ENCODE peak calls at places on chromosomes 12 and 14, in four cellular contexts. T is colonic mucosa, V is neural crest cell, F is cardiac fibroblast. X is an unnamed sample.

GRCh38 chr12:50101663-50102062 is 2.1 kb upstream of the GPD1 start:
- DNase-seq in T (no peak), V (no peak), F (peak), X (no peak)

GRCh38 chr14:24277606-24278321 is 6.4 kb upstream of the RABGGTA start:
- DNase-seq in T (peak), V (no peak), F (no peak), X (peak)

GRCh38 chr14:67571275-67571990 is 28.6 kb downstream of the PIGH start:
- DNase-seq in T (peak), V (peak), F (peak), X (peak)

GRCh38 chr12:63294327-63294632 is 143.3 kb upstream of the AVPR1A start:
- DNase-seq in T (no peak), V (no peak), F (peak), X (no peak)

GRCh38 chr14:68890173-68890931 is 88.8 kb downstream of the ACTN1 start:
- DNase-seq in T (no peak), V (no peak), F (no peak), X (no peak)

GRCh38 chr12:13433768-13434167 is 237.2 kb downstream of the EMP1 start:
- DNase-seq in T (no peak), V (no peak), F (no peak), X (no peak)

GRCh38 chr12:52126605-52127578 is 47.4 kb downstream of the SMIM41 start:
- DNase-seq in T (no peak), V (no peak), F (no peak), X (no peak)

GRCh38 chr12:132127041-132127440 is 17.1 kb downstream of the DDX51 start:
- DNase-seq in T (no peak), V (no peak), F (no peak), X (no peak)

GRCh38 chr14:69107407-69108003 is 45.4 kb downstream of the DCAF5 start:
- DNase-seq in T (peak), V (no peak), F (peak), X (peak)

GRCh38 chr14:32507029-32507984 is 178.2 kb downstream of the AKAP6 start:
- DNase-seq in T (no peak), V (no peak), F (peak), X (no peak)

GRCh38 chr12:119296535-119296934 is 38.0 kb upstream of the CCDC60 start:
- DNase-seq in T (no peak), V (no peak), F (no peak), X (no peak)

GRCh38 chr12:96465896-96466295 is 23.5 kb upstream of the CFAP54 start:
- DNase-seq in T (no peak), V (no peak), F (no peak), X (no peak)

GRCh38 chr12:91133871-91134270 is 22.6 kb upstream of the LUM start:
- DNase-seq in T (no peak), V (no peak), F (peak), X (no peak)

GRCh38 chr12:9372202-9372601 is 164.0 kb upstream of the PZP start:
- DNase-seq in T (no peak), V (no peak), F (no peak), X (no peak)
- TF ChIP-seq CTCF in T (no peak), V (peak), F (peak), X (no peak)

GRCh38 chr14:104390941-104391901 is 188.3 kb upstream of the C14orf180 start:
- DNase-seq in T (peak), V (no peak), F (no peak), X (no peak)

GRCh38 chr14:104392396-104393198 is 187.0 kb upstream of the C14orf180 start:
- DNase-seq in T (peak), V (no peak), F (no peak), X (no peak)

GRCh38 chr14:104393199-104393897 is 186.2 kb upstream of the C14orf180 start:
- DNase-seq in T (peak), V (no peak), F (no peak), X (no peak)

GRCh38 chr14:104390221-104390931 is 189.2 kb upstream of the C14orf180 start:
- DNase-seq in T (peak), V (no peak), F (no peak), X (no peak)

DNA sequence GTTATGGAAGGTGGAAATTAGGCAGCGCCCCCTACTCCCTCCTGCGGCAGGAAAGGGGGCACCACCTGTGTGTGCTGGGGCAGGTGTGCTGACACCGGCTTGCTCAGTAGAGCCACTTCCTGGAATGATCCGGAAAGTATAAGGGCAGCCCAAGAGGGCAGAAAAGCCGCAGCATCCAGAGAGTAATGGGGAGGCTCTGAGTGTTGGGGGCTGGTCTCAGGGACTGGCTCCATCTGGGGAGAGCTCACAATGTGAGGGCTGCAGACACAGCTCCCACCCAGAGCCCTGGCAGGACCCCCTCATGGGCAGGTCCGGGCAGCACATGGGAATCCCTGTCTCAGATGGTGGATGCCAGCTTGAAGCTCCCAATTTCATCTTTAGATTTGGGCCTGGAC is 187.6 kb upstream of the C14orf180 start:
- DNase-seq in T (peak), V (no peak), F (no peak), X (no peak)
- TF ChIP-seq CTCF in T (no peak), V (no peak), F (no peak), X (no peak)

DNA sequence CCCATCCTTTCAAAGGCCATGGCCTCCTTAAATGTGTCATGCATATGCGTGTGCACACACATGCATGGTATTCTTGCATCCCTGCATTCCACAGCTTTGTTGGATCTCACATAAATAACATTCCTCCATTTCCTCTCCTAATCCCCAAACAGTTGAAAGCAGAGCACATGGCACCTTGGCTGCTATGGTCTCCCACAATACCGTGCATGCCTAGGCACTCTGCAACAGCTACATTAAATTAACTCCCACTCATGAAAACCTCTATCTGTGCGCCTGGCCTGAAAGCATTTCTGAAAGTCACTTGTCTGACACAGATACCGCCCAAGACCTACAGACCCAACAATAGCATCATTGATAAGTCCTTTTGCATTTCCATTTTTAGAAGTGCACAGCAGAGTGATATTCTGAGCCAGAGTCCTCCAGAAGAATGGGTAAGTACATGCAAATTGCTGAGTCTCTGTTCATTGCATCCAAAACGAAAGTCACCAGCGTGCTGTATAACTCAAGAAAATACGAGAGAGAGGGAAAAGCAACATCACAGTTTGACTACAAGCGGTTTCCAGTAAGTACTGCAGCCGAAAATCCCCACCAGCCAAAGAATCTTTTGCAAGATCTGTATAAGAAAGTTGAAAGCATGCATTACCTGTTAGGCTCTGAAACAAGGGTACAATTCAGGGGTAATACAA is 436 bp downstream of the ASB2 start:
- DNase-seq in T (no peak), V (no peak), F (peak), X (no peak)
- TF ChIP-seq CTCF in T (no peak), V (no peak), F (no peak), X (no peak)

DNA sequence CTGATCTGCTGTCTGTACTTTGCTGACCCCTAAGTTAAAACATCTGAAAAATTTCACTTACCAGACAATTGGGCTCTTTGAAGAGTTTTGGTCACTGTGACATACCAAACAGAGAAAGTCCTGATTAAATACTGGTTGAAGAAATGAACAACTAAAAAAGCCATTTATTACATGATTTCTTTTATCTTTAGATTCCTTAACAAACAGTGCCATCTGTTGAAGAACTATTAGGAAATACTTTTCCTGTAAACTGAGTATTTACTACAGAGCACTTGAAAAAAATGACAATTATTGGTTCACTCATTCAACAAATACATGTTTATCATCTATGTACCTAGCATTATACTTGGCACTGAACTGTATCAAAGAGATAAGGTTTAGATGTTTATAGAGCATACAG is 6.5 kb upstream of the WASHC4 start:
- DNase-seq in T (no peak), V (no peak), F (peak), X (no peak)
- TF ChIP-seq CTCF in T (no peak), V (no peak), F (no peak), X (no peak)

X was measured in CD14-positive monocyte.